ENCODE peak calls at places on chromosomes 12 and 14, in ten cellular contexts. One of them, this sample, is unnamed.

GRCh38 chr14:100576091-100577085 is 10.8 kb downstream of the BEGAIN start:
- DNase-seq in endothelial cell of umbilical vein: no peak
- DNase-seq in ovary: peak; percentile 11
- DNase-seq in Peyer's patch: no peak
- DNase-seq in IMR-90: no peak
- DNase-seq in gastrocnemius medialis: no peak
- DNase-seq in A549: no peak
- DNase-seq in K562: no peak
- DNase-seq in suprapubic skin: peak; percentile 33
- DNase-seq in uterus: no peak
- DNase-seq in this sample: no peak

GRCh38 chr12:118034429-118035193 is 18.1 kb downstream of the RFC5 start:
- DNase-seq in endothelial cell of umbilical vein: peak; percentile 24
- DNase-seq in ovary: no peak
- DNase-seq in Peyer's patch: no peak
- DNase-seq in IMR-90: peak; percentile 60
- DNase-seq in gastrocnemius medialis: no peak
- DNase-seq in A549: peak; percentile 73
- DNase-seq in K562: peak; percentile 22
- DNase-seq in suprapubic skin: no peak
- DNase-seq in uterus: no peak
- DNase-seq in this sample: no peak

GRCh38 chr14:82911930-82912329 is 1378.3 kb upstream of the SEL1L start:
- DNase-seq in endothelial cell of umbilical vein: no peak
- DNase-seq in ovary: no peak
- DNase-seq in Peyer's patch: no peak
- DNase-seq in IMR-90: no peak
- DNase-seq in gastrocnemius medialis: no peak
- DNase-seq in A549: no peak
- DNase-seq in K562: no peak
- DNase-seq in suprapubic skin: no peak
- DNase-seq in uterus: no peak
- DNase-seq in this sample: no peak

GRCh38 chr14:61140271-61140670 is 140.9 kb downstream of the TMEM30B start:
- DNase-seq in endothelial cell of umbilical vein: no peak
- DNase-seq in ovary: no peak
- DNase-seq in Peyer's patch: no peak
- DNase-seq in IMR-90: peak; percentile 37
- DNase-seq in gastrocnemius medialis: no peak
- DNase-seq in A549: no peak
- DNase-seq in K562: no peak
- DNase-seq in suprapubic skin: no peak
- DNase-seq in uterus: no peak
- DNase-seq in this sample: no peak

GRCh38 chr12:132061641-132062430 is 82.3 kb downstream of the DDX51 start:
- DNase-seq in endothelial cell of umbilical vein: no peak
- DNase-seq in ovary: no peak
- DNase-seq in Peyer's patch: no peak
- DNase-seq in IMR-90: no peak
- DNase-seq in gastrocnemius medialis: no peak
- DNase-seq in A549: no peak
- DNase-seq in K562: no peak
- DNase-seq in suprapubic skin: no peak
- DNase-seq in uterus: no peak
- DNase-seq in this sample: no peak

GRCh38 chr12:75208851-75209781 is 523 bp downstream of the KCNC2 start:
- DNase-seq in endothelial cell of umbilical vein: peak; percentile 27
- DNase-seq in ovary: peak; percentile 12
- DNase-seq in Peyer's patch: no peak
- DNase-seq in IMR-90: peak; percentile 18
- DNase-seq in gastrocnemius medialis: no peak
- DNase-seq in A549: peak; percentile 9
- DNase-seq in K562: no peak
- DNase-seq in suprapubic skin: no peak
- DNase-seq in uterus: no peak
- DNase-seq in this sample: no peak

GRCh38 chr12:85588221-85588620 is 248.0 kb downstream of the RASSF9 start:
- DNase-seq in endothelial cell of umbilical vein: peak; percentile 88
- DNase-seq in ovary: no peak
- DNase-seq in Peyer's patch: no peak
- DNase-seq in IMR-90: no peak
- DNase-seq in gastrocnemius medialis: no peak
- DNase-seq in A549: no peak
- DNase-seq in K562: peak; percentile 9
- DNase-seq in suprapubic skin: no peak
- DNase-seq in uterus: no peak
- DNase-seq in this sample: no peak

GRCh38 chr12:93773122-93773871 is 96.1 kb downstream of the CRADD start:
- DNase-seq in endothelial cell of umbilical vein: no peak
- DNase-seq in ovary: no peak
- DNase-seq in Peyer's patch: no peak
- DNase-seq in IMR-90: peak; percentile 34
- DNase-seq in gastrocnemius medialis: no peak
- DNase-seq in A549: no peak
- DNase-seq in K562: no peak
- DNase-seq in suprapubic skin: no peak
- DNase-seq in uterus: no peak
- DNase-seq in this sample: no peak

GRCh38 chr12:93722757-93723567 is 45.8 kb downstream of the CRADD start:
- DNase-seq in endothelial cell of umbilical vein: no peak
- DNase-seq in ovary: no peak
- DNase-seq in Peyer's patch: no peak
- DNase-seq in IMR-90: no peak
- DNase-seq in gastrocnemius medialis: no peak
- DNase-seq in A549: no peak
- DNase-seq in K562: no peak
- DNase-seq in suprapubic skin: no peak
- DNase-seq in uterus: no peak
- DNase-seq in this sample: no peak

GRCh38 chr14:92647499-92648279 is 100.7 kb downstream of the LGMN start:
- DNase-seq in endothelial cell of umbilical vein: no peak
- DNase-seq in ovary: no peak
- DNase-seq in Peyer's patch: no peak
- DNase-seq in IMR-90: peak; percentile 59
- DNase-seq in gastrocnemius medialis: no peak
- DNase-seq in A549: no peak
- DNase-seq in K562: no peak
- DNase-seq in suprapubic skin: no peak
- DNase-seq in uterus: no peak
- DNase-seq in this sample: no peak

GRCh38 chr12:108205864-108206263 is 76.8 kb downstream of the WSCD2 start:
- DNase-seq in endothelial cell of umbilical vein: no peak
- DNase-seq in ovary: no peak
- DNase-seq in Peyer's patch: no peak
- DNase-seq in IMR-90: no peak
- DNase-seq in gastrocnemius medialis: no peak
- DNase-seq in A549: no peak
- DNase-seq in K562: no peak
- DNase-seq in suprapubic skin: no peak
- DNase-seq in uterus: no peak
- DNase-seq in this sample: no peak

GRCh38 chr12:2834581-2835491 is at the start of gene NRIP2:
- DNase-seq in endothelial cell of umbilical vein: peak; percentile 29
- DNase-seq in ovary: peak; percentile 86
- DNase-seq in Peyer's patch: no peak
- DNase-seq in IMR-90: peak; percentile 73
- DNase-seq in gastrocnemius medialis: no peak
- DNase-seq in A549: no peak
- DNase-seq in K562: no peak
- DNase-seq in suprapubic skin: no peak
- DNase-seq in uterus: peak; percentile 66
- DNase-seq in this sample: no peak

GRCh38 chr12:53968214-53969127 is 4.5 kb upstream of the HOXC11 start:
- DNase-seq in endothelial cell of umbilical vein: no peak
- DNase-seq in ovary: no peak
- DNase-seq in Peyer's patch: no peak
- DNase-seq in IMR-90: no peak
- DNase-seq in gastrocnemius medialis: no peak
- DNase-seq in A549: no peak
- DNase-seq in K562: no peak
- DNase-seq in suprapubic skin: no peak
- DNase-seq in uterus: no peak
- DNase-seq in this sample: no peak

GRCh38 chr12:109572506-109572845 is 828 bp downstream of the MMAB start:
- DNase-seq in endothelial cell of umbilical vein: no peak
- DNase-seq in ovary: no peak
- DNase-seq in Peyer's patch: no peak
- DNase-seq in IMR-90: no peak
- DNase-seq in gastrocnemius medialis: no peak
- DNase-seq in A549: no peak
- DNase-seq in K562: no peak
- DNase-seq in suprapubic skin: no peak
- DNase-seq in uterus: no peak
- DNase-seq in this sample: no peak

GRCh38 chr12:109573914-109574244 is 285 bp downstream of the MVK start:
- DNase-seq in endothelial cell of umbilical vein: no peak
- DNase-seq in ovary: no peak
- DNase-seq in Peyer's patch: no peak
- DNase-seq in IMR-90: no peak
- DNase-seq in gastrocnemius medialis: no peak
- DNase-seq in A549: no peak
- DNase-seq in K562: no peak
- DNase-seq in suprapubic skin: no peak
- DNase-seq in uterus: no peak
- DNase-seq in this sample: no peak

GRCh38 chr12:109571773-109572505 is 1.4 kb downstream of the MMAB start:
- DNase-seq in endothelial cell of umbilical vein: no peak
- DNase-seq in ovary: no peak
- DNase-seq in Peyer's patch: no peak
- DNase-seq in IMR-90: no peak
- DNase-seq in gastrocnemius medialis: no peak
- DNase-seq in A549: no peak
- DNase-seq in K562: no peak
- DNase-seq in suprapubic skin: no peak
- DNase-seq in uterus: no peak
- DNase-seq in this sample: no peak

GRCh38 chr12:109575683-109576082 is 2.1 kb downstream of the MVK start:
- DNase-seq in endothelial cell of umbilical vein: no peak
- DNase-seq in ovary: no peak
- DNase-seq in Peyer's patch: no peak
- DNase-seq in IMR-90: no peak
- DNase-seq in gastrocnemius medialis: no peak
- DNase-seq in A549: no peak
- DNase-seq in K562: no peak
- DNase-seq in suprapubic skin: no peak
- DNase-seq in uterus: no peak
- DNase-seq in this sample: no peak

GRCh38 chr12:109573029-109573913 is at the start of the genes MMAB and MVK:
- DNase-seq in endothelial cell of umbilical vein: peak; percentile 99
- DNase-seq in ovary: peak; percentile 98
- DNase-seq in Peyer's patch: peak; percentile 99
- DNase-seq in IMR-90: peak; percentile 99
- DNase-seq in gastrocnemius medialis: peak; percentile 100
- DNase-seq in A549: peak; percentile 100
- DNase-seq in K562: peak; percentile 97
- DNase-seq in suprapubic skin: peak; percentile 100
- DNase-seq in uterus: peak; percentile 98
- DNase-seq in this sample: peak; percentile 100
- TF ChIP-seq POLR2A in endothelial cell of umbilical vein: peak; percentile 73
- TF ChIP-seq POLR2A in ovary: peak; percentile 88
- TF ChIP-seq POLR2A in Peyer's patch: peak; percentile 74
- TF ChIP-seq POLR2A in IMR-90: peak; percentile 49
- TF ChIP-seq POLR2A in gastrocnemius medialis: peak; percentile 79
- TF ChIP-seq POLR2A in A549: peak; percentile 70
- TF ChIP-seq POLR2A in K562: peak; percentile 94
- TF ChIP-seq POLR2A in suprapubic skin: no peak
- TF ChIP-seq POLR2A in uterus: peak; percentile 70
- TF ChIP-seq POLR2A in this sample: no peak

DNA sequence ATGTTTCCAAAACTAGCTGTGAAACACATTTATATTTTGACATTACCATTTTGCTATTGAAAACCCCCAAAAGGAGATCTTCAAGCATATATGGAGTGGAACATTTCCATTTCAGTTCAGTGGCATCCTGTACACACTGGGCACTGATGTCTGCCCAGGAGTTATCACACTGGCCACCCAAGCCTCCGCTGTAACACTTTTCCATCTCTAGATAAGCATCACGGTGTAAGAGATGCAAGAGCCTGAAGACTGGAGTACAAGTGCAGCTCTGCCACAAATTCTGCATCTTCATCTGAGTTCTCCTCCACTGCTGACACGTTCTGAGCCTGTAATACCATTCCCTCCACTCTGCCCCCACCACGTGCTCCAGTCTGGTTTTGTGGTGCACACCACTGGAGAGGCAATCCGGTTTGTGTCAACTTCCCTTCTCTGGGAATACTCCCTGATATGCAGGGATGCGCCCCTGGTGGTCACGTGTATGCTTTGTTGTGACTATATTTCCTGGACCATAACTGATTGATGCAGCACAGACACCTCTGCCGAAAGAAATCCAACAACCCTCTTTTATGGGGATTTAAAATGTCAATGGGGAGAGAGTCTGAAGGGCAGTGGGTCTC is 12.7 kb downstream of the SPTLC2 start:
- DNase-seq in endothelial cell of umbilical vein: peak; percentile 65
- DNase-seq in ovary: no peak
- DNase-seq in Peyer's patch: peak; percentile 34
- DNase-seq in IMR-90: no peak
- DNase-seq in gastrocnemius medialis: no peak
- DNase-seq in A549: peak; percentile 53
- DNase-seq in K562: peak; percentile 37
- DNase-seq in suprapubic skin: no peak
- DNase-seq in uterus: no peak
- DNase-seq in this sample: no peak
- TF ChIP-seq CTCF in endothelial cell of umbilical vein: peak; percentile 56
- TF ChIP-seq CTCF in ovary: no peak
- TF ChIP-seq CTCF in Peyer's patch: peak; percentile 52
- TF ChIP-seq CTCF in IMR-90: no peak
- TF ChIP-seq CTCF in gastrocnemius medialis: no peak
- TF ChIP-seq CTCF in A549: peak; percentile 41
- TF ChIP-seq CTCF in K562: peak; percentile 26
- TF ChIP-seq CTCF in suprapubic skin: no peak
- TF ChIP-seq CTCF in uterus: no peak
- TF ChIP-seq CTCF in this sample: no peak

DNA sequence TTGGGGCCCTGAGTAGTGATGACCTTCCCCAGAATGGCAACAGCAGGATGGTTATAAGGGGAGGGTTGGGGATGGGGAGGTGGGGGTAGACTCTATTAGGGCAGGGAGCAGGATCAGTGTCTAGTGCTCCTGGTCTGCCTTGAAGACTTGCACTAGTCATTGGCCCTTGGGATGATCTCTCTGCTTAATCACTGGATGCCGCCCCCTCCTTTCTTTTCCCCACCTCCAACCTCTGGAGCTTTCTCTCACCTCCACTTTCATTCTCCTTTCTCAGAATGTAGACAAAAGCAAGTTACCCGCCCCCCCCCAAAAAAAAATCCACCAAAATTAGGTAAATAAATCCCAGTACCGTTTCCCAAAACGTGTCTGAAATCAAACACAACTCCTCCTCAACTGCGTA is 2.8 kb upstream of the KCNK10 start:
- DNase-seq in endothelial cell of umbilical vein: no peak
- DNase-seq in ovary: no peak
- DNase-seq in Peyer's patch: no peak
- DNase-seq in IMR-90: no peak
- DNase-seq in gastrocnemius medialis: no peak
- DNase-seq in A549: no peak
- DNase-seq in K562: no peak
- DNase-seq in suprapubic skin: no peak
- DNase-seq in uterus: no peak
- DNase-seq in this sample: no peak
- H3K4me1 ChIP-seq in endothelial cell of umbilical vein: no peaks in the 10 kb centered on the region
- H3K4me1 ChIP-seq in ovary: no peaks in the 10 kb centered on the region
- H3K4me1 ChIP-seq in Peyer's patch: peaks cover 12% of the 10 kb centered on the region
- H3K4me1 ChIP-seq in IMR-90: peaks cover 3% of the 10 kb centered on the region
- H3K4me1 ChIP-seq in gastrocnemius medialis: no peaks in the 10 kb centered on the region
- H3K4me1 ChIP-seq in A549: no peaks in the 10 kb centered on the region
- H3K4me1 ChIP-seq in K562: no peaks in the 10 kb centered on the region
- H3K4me1 ChIP-seq in suprapubic skin: peaks cover 23% of the 10 kb centered on the region
- H3K4me1 ChIP-seq in uterus: no peaks in the 10 kb centered on the region
- H3K4me1 ChIP-seq in this sample: peaks cover 5% of the 10 kb centered on the region

GRCh38 chr14:103816991-103817390 is 30.4 kb downstream of the PPP1R13B start:
- DNase-seq in endothelial cell of umbilical vein: no peak
- DNase-seq in ovary: no peak
- DNase-seq in Peyer's patch: no peak
- DNase-seq in IMR-90: no peak
- DNase-seq in gastrocnemius medialis: no peak
- DNase-seq in A549: no peak
- DNase-seq in K562: no peak
- DNase-seq in suprapubic skin: no peak
- DNase-seq in uterus: no peak
- DNase-seq in this sample: no peak
- TF ChIP-seq POLR2A in endothelial cell of umbilical vein: no peak
- TF ChIP-seq POLR2A in ovary: no peak
- TF ChIP-seq POLR2A in Peyer's patch: no peak
- TF ChIP-seq POLR2A in IMR-90: no peak
- TF ChIP-seq POLR2A in gastrocnemius medialis: no peak
- TF ChIP-seq POLR2A in A549: no peak
- TF ChIP-seq POLR2A in K562: no peak
- TF ChIP-seq POLR2A in suprapubic skin: no peak
- TF ChIP-seq POLR2A in uterus: no peak
- TF ChIP-seq POLR2A in this sample: no peak

This sample was measured in breast epithelium.